ENCODE peak calls at places on chromosome 11, in four cellular contexts. I, X, R and G are unnamed samples.

GRCh38 chr11:8732748-8733241 is 50.2 kb downstream of the RPL27A start:
- DNase-seq in I (no peak), X (no peak), R (no peak), G (no peak)

GRCh38 chr11:60924110-60924905 is at the start of gene TMEM132A:
- DNase-seq in R (no peak), X (peak), I (peak), G (peak)

GRCh38 chr11:118338637-118339061 is 3.9 kb downstream of the CD3D start:
- DNase-seq in I (no peak), R (no peak), X (peak), G (peak)

GRCh38 chr11:103993502-103993901 is 42.9 kb upstream of the DDI1 start:
- DNase-seq in I (no peak), R (no peak), X (no peak), G (no peak)

GRCh38 chr11:61834278-61835004 is 6.3 kb downstream of the FADS2 start:
- DNase-seq in R (peak), I (peak), X (no peak), G (peak)

GRCh38 chr11:131998020-131998419 is 627.6 kb downstream of the NTM start:
- DNase-seq in X (no peak), R (no peak), I (no peak), G (no peak)

GRCh38 chr11:14336507-14337503 is 22.2 kb downstream of the RRAS2 start:
- DNase-seq in R (no peak), I (no peak), X (peak), G (peak)

GRCh38 chr11:132853886-132854285 is 678.4 kb downstream of the OPCML start:
- DNase-seq in X (no peak), R (no peak), I (no peak), G (no peak)

GRCh38 chr11:120514541-120515121 is 3.1 kb downstream of the GRIK4 start:
- DNase-seq in X (no peak), R (no peak), I (no peak), G (no peak)

GRCh38 chr11:68938816-68939582 is 35.3 kb downstream of the IGHMBP2 start:
- DNase-seq in R (no peak), X (no peak), I (no peak), G (no peak)

GRCh38 chr11:88604255-88604654 is 266.7 kb upstream of the CTSC start:
- DNase-seq in X (no peak), I (no peak), R (no peak), G (no peak)

GRCh38 chr11:8604078-8604723 is 10.2 kb upstream of the STK33 start:
- DNase-seq in R (no peak), I (peak), X (peak), G (peak)

GRCh38 chr11:57476223-57476882 is 16.0 kb downstream of the RTN4RL2 start:
- DNase-seq in X (no peak), I (peak), R (no peak), G (no peak)

GRCh38 chr11:126344291-126344970 is 11.1 kb upstream of the ST3GAL4 start:
- DNase-seq in R (no peak), I (no peak), X (no peak), G (no peak)

GRCh38 chr11:108803781-108804180 is 138.9 kb downstream of the DDX10 start:
- DNase-seq in X (no peak), R (no peak), I (no peak), G (no peak)

GRCh38 chr11:59102259-59102765 is 4.7 kb upstream of the FAM111B start:
- DNase-seq in I (no peak), R (peak), X (no peak), G (peak)

GRCh38 chr11:59112494-59112893 is 5.5 kb downstream of the FAM111B start:
- DNase-seq in I (no peak), R (no peak), X (no peak), G (no peak)

DNA sequence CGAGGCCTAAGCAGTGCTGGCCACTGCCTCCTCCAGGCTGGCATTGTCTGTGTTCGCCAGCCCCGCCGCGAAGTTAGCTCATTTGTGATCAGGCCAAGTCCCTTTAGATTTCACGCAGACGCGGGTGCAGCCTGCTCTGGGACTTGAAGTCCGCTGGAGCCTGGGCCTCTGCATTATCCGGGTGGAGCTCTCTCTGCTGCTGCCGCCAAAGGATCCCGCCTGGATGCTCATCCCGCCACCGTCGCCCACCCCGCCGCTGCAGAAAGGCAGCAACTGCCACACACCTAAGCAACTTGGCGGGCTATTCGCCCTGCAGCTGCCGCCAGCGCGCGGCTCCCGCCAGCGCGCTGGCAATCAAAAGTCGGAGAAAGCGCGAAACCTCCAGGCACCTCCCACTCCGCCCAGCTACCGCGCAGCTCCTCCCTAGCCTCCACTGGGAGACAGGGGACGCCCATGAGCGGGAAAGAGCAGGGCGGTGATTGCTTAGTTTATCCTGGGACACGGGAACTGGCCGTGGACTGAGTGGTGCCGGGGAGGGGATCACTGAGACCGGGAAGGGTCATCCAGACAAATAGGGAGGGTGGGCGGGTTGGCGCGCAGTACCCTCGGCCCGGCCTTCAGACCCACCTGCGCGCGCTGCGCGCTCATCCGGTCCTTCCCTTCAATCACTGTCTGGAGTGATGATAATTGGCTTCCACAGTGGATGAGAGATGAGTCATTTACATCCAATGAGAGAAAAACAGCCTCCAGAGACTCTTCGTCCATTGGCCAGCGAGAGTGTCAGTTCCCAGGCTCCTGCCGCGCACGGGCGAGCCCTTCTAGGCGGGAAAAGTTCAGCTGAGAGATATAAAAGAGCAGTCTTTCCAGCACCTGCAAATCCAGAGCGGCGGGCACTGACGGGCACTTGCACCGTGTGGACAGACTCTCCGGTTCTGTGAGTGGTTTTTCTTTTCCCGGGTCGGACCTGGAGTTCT is at the start of gene FAM111B:
- DNase-seq in R (peak), X (peak), I (peak), G (no peak)
- TF ChIP-seq FOXM1 in R (peak), X (no peak), I (no peak), G (no peak)

DNA sequence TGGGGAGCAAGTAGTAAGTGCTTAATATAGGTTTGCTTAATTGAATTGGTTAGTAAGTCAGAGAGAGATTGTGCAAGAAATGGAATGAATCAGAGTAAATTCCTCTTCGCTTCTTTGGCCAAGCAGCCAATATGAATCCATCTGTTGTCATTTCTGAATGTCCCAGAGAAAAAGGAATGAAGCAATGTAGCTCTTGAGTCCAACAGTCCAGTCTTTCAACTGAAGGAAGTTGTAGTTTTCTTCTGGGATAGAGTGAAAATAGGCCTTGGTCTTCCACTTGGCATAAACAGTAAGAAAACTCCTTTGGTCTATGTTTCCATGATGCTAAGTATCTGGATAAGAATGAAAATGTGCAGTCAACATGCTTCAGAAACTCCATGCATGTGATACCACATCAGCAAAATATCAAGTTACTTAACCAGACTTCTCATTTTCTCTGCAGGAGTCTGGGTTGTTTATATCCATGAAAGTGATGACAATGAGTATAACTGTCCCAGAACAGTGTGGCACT is 1.8 kb upstream of the FIBIN start:
- DNase-seq in R (no peak), I (no peak), X (no peak), G (no peak)
- TF ChIP-seq EP300 in R (no peak), I (no peak), X (no peak), G (no peak)

DNA sequence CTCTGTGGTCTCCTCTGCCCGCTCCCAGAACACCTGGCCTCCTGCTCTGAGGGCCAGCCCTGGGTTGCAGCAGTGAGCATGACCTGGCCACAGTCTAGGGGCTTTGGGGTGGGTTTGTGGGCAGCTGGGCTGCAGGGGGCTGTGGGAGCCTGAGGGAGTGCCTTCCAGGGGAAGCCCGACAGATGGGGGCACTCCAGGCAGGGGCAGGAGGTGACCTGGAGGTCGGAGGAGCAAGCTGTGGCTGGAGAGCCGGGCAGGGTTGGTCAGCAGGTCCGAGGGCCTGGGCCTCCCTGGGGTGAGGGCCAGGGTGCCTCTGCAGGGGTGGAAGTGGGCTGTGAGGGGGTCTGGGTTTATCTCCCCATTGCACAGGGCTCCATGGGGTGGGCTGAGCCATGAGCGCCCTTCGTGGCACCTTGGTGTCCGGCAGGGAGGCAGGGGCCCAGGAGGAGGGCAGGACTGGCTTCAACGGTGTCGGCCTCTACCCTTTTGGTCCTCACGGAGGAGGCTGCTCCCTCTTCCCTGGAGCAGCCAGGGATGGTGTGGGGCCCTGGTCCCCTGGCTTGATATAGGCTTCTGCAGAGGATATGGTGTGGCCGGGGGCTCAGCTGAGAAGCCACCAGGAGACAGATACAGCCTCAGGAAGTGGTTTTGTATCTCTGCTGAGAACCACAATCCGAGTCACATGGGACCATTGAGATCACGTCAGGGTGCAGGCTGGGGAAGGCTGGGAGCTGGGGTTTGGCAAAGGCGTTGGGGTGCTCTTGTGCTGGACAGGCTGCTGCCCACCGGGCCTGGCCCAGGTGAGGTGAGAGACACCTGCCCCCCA is 22.3 kb downstream of the KCNQ1 start:
- DNase-seq in I (no peak), X (no peak), R (no peak), G (no peak)
- TF ChIP-seq FOXM1 in I (no peak), X (no peak), R (no peak), G (no peak)

DNA sequence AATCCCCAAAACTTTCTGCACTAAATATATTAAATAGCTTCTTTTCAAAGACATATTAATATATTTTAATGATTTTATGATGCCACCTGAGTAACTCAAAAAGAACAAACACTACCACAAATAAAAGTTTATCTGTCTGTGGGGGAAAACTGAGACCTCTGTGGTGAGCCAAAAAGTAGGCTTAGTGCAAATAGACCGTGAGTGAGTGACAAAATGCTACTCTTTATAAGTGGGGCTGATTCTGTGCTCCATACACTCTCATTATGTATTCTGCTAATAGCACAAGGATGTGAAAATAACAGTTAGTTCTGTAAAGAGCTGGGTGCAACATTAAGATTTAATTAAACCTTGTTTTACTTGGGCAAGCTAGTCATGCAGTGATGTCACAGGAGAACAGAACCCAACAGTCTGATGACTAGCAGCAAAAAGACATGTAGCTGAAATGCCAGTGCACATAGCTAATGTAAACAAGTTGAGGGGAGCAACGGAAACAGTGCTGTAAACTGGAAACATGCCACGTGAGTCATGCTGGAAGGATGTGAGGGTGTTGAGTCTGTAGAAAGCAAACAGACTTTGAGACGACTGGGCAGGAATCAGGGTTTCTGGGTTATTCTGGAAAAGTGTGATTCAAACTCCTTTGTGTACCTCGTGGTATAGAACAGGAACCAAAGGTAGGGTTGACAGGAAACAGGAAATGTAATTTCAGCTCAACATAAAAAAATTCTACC is 1130.4 kb downstream of the LRRC4C start:
- DNase-seq in R (no peak), X (peak), I (peak), G (no peak)
- TF ChIP-seq EP300 in R (no peak), X (no peak), I (no peak), G (no peak)

GRCh38 chr11:12801976-12802375 is 127.8 kb downstream of the TEAD1 start:
- DNase-seq in I (no peak), R (no peak), X (no peak), G (no peak)

GRCh38 chr11:12803086-12803826 is 129.0 kb downstream of the TEAD1 start:
- DNase-seq in R (no peak), X (no peak), I (no peak), G (no peak)

GRCh38 chr11:12800032-12800671 is 125.9 kb downstream of the TEAD1 start:
- DNase-seq in I (peak), R (no peak), X (peak), G (peak)

GRCh38 chr11:12799373-12799835 is 125.2 kb downstream of the TEAD1 start:
- DNase-seq in X (no peak), R (no peak), I (no peak), G (no peak)

DNA sequence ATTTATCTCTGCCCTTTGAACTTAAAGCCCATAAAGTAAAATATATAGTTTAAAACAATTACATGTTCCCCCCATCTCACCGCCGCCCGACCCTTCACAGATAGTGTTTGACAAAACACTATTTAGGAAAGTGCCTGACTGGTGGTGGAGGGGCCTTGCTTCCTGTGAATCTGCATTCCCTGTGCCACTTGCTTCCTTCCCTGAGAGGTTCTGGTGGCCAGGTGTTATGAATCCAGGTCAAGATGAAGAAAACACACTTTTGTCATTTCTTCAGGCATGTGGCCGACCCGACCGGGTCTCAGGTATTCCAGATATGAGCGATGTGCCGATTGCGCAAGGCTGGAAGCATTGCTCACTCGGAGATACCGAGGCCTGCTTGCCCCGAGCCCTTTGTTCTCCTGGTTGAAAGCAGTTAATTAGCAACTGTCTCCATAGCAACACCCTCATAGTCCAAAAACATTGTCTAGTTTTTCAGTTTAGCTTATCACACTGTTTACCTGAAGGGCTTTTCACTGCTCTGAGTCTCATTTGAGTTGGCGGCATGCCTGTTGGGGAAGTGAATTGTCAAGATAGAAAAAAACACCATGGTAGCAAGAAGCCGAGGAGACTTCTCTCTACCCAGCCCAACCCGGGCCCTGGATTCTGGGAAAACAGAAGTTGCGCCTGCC is 128.3 kb downstream of the TEAD1 start:
- DNase-seq in R (no peak), I (no peak), X (peak), G (peak)
- TF ChIP-seq FOXM1 in R (no peak), I (no peak), X (no peak), G (no peak)

DNA sequence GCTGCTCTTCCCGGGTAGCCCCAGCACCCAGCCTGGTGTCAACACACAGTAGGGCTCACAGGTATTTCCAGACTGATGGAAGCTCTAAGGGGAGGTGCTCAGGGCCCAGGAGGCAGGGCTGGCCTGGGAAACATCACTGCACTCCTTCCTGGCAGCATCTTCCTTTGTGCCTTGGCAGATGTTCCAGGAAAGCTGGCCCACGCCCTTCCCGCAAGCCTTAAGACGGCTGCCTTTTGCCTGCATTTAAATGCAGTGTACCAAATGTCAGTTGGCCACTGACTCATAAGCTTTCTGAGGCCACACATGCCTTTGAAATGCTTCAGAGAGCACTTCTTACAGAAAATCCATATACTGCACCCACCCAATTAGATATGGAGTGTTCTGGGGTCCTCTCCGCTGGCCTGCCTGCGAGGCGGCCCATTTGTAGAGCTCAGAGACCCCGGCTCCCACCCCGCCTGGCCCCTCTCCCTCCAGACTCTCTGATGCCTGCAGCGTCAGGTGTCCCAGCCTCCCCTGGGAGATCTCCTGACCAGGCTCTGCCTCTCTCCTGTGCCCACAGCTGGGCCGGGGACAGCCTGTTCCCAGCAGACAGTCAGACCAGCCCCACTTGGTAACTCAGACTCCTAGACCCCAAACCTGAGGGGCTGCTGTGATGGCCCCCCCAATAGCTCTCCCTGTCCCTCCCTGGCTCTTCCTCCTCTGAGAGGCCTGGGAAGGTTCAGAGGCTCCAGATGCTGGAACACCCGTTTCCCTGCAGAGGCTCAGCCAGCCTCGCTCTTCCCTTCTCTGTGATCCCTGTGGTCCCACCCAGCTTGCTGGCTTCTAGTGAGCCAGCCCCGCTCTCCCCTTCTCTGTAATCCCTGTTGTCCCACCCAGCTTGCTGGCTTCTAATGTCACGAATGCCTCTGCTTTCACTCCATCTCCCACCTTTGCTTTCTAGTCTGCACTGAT is 47.6 kb upstream of the THY1 start:
- DNase-seq in X (no peak), I (no peak), R (no peak), G (no peak)
- TF ChIP-seq EP300 in X (no peak), I (no peak), R (no peak), G (no peak)

GRCh38 chr11:19493446-19493845 is 219.2 kb upstream of the NAV2 start:
- DNase-seq in R (no peak), I (no peak), X (no peak), G (no peak)
- TF ChIP-seq FOXM1 in R (no peak), I (no peak), X (no peak), G (no peak)

DNA sequence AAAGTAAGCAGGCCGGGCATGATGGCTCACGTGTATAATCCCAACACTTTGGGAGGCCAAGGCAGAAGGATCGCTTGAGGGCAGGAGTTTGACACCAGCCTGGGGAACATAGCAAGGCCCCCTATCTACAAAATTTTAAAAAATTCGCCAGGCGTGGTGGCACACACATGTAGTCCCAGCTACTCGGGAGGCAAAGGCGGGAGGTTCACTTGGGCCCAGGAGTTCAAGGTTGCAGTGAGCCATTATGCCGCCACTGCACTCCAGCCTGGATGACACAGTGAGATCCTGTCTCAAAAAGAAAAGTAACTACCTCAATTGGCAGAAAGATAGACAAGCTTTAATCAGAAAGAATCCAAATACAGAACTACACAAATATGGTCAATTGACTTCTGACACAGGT is 31.0 kb downstream of the CADM1 start:
- DNase-seq in R (no peak), I (no peak), X (no peak), G (no peak)
- TF ChIP-seq EP300 in R (no peak), I (no peak), X (no peak), G (no peak)

GRCh38 chr11:56066980-56067379 is 26.1 kb upstream of the OR8I2 start:
- DNase-seq in X (no peak), I (no peak), R (no peak), G (no peak)
- TF ChIP-seq FOXM1 in X (no peak), I (no peak), R (no peak), G (no peak)